ENCODE peak calls at places on chromosome 13, in four cellular contexts. N, O, A and W are unnamed samples. For H3K27me3, the result is how much of the 10 kb centered on the place peaks cover.

GRCh38 chr13:113448545-113448884 is 4.8 kb downstream of the ADPRHL1 start:
- DNase-seq in N (peak), O (peak), A (peak), W (no peak)

GRCh38 chr13:41130356-41130755 is 2.2 kb downstream of the KBTBD6 start:
- DNase-seq in N (no peak), O (no peak), A (no peak), W (no peak)

GRCh38 chr13:25796474-25796873 is 255.3 kb downstream of the SHISA2 start:
- DNase-seq in N (no peak), O (no peak), A (no peak), W (no peak)

GRCh38 chr13:93875527-93875926 is 604.0 kb downstream of the DCT start:
- DNase-seq in N (no peak), O (no peak), A (no peak), W (no peak)

GRCh38 chr13:42001580-42001979 is 40.7 kb upstream of the VWA8 start:
- DNase-seq in N (no peak), O (no peak), A (no peak), W (no peak)

GRCh38 chr13:98511435-98511834 is 65.5 kb downstream of the STK24 start:
- DNase-seq in N (no peak), O (no peak), A (no peak), W (no peak)

GRCh38 chr13:91609353-91609752 is 210.9 kb downstream of the GPC5 start:
- DNase-seq in N (no peak), O (no peak), A (no peak), W (no peak)

GRCh38 chr13:77511552-77511951 is 24.0 kb upstream of the SCEL start:
- DNase-seq in N (no peak), O (no peak), A (no peak), W (no peak)

GRCh38 chr13:113815151-113816058 is 48.5 kb downstream of the GAS6 start:
- DNase-seq in N (peak), O (no peak), A (no peak), W (no peak)

GRCh38 chr13:33003458-33004019 is 12.7 kb upstream of the KL start:
- DNase-seq in N (no peak), O (no peak), A (no peak), W (no peak)

GRCh38 chr13:99191900-99192399 is 8.7 kb upstream of the UBAC2 start:
- DNase-seq in N (no peak), O (no peak), A (no peak), W (no peak)

GRCh38 chr13:36371185-36371584 is 25.0 kb upstream of the SPART start:
- DNase-seq in N (no peak), O (no peak), A (no peak), W (no peak)

GRCh38 chr13:98687319-98687718 is 65.2 kb downstream of the SLC15A1 start:
- DNase-seq in N (no peak), O (no peak), A (no peak), W (no peak)

GRCh38 chr13:106917024-106917491 is 349.1 kb upstream of the ARGLU1 start:
- DNase-seq in N (no peak), O (no peak), A (no peak), W (no peak)

GRCh38 chr13:39215971-39216370 is 177.7 kb downstream of the NHLRC3 start:
- DNase-seq in N (no peak), O (no peak), A (no peak), W (no peak)

GRCh38 chr13:110290811-110291210 is 16.1 kb downstream of the COL4A1 start:
- DNase-seq in N (no peak), O (no peak), A (no peak), W (no peak)

GRCh38 chr13:42000836-42001235 is 39.9 kb upstream of the VWA8 start:
- DNase-seq in N (no peak), O (no peak), A (no peak), W (no peak)

GRCh38 chr13:29698106-29698505 is 102.6 kb upstream of the SLC7A1 start:
- DNase-seq in N (no peak), O (no peak), A (no peak), W (no peak)

GRCh38 chr13:48728226-48728625 is 74.5 kb downstream of the CYSLTR2 start:
- DNase-seq in N (no peak), O (no peak), A (no peak), W (no peak)

GRCh38 chr13:41546372-41547252 is 89.3 kb downstream of the RGCC start:
- DNase-seq in N (no peak), O (peak), A (no peak), W (no peak)

GRCh38 chr13:100273138-100273537 is 184.2 kb downstream of the PCCA start:
- DNase-seq in N (no peak), O (no peak), A (no peak), W (no peak)

GRCh38 chr13:42215578-42216421 is 56.2 kb upstream of the AKAP11 start:
- DNase-seq in N (peak), O (peak), A (peak), W (no peak)

GRCh38 chr13:49645451-49645850 is 17.1 kb downstream of the ARL11 start:
- DNase-seq in N (no peak), O (peak), A (no peak), W (no peak)

GRCh38 chr13:34303346-34303745 is 485.4 kb downstream of the RFC3 start:
- DNase-seq in N (no peak), O (no peak), A (no peak), W (no peak)

GRCh38 chr13:113220877-113221276 is 11.5 kb downstream of the CUL4A start:
- DNase-seq in N (no peak), O (no peak), A (no peak), W (no peak)

GRCh38 chr13:83378901-83379300 is 503.4 kb downstream of the SLITRK1 start:
- DNase-seq in N (no peak), O (no peak), A (no peak), W (no peak)

GRCh38 chr13:98279473-98280175 is 102.6 kb upstream of the RNF113B start:
- DNase-seq in N (no peak), O (no peak), A (no peak), W (no peak)

GRCh38 chr13:62357887-62358645 is 942.4 kb upstream of the PCDH20 start:
- DNase-seq in N (peak), O (peak), A (no peak), W (peak)

GRCh38 chr13:44470623-44471562 is 97.3 kb downstream of the SERP2 start:
- DNase-seq in N (peak), O (peak), A (peak), W (no peak)

GRCh38 chr13:51283361-51283760 is 56.1 kb upstream of the SERPINE3 start:
- DNase-seq in N (no peak), O (no peak), A (no peak), W (no peak)

GRCh38 chr13:32537580-32538233 is 888 bp downstream of the N4BP2L2 start:
- DNase-seq in N (peak), O (no peak), A (peak), W (no peak)

GRCh38 chr13:67299731-67300130 is 69.6 kb upstream of the PCDH9 start:
- DNase-seq in N (no peak), O (no peak), A (no peak), W (no peak)

GRCh38 chr13:42395066-42395821 is 123.3 kb downstream of the AKAP11 start:
- DNase-seq in N (no peak), O (no peak), A (no peak), W (no peak)

GRCh38 chr13:82615043-82615442 is 1267.2 kb downstream of the SLITRK1 start:
- DNase-seq in N (no peak), O (no peak), A (no peak), W (no peak)

GRCh38 chr13:31090921-31091624 is 70.6 kb downstream of the HSPH1 start:
- DNase-seq in N (no peak), O (no peak), A (no peak), W (no peak)
- TF ChIP-seq SIN3A in N (no peak), O (no peak), A (no peak), W (no peak)

GRCh38 chr13:112055417-112056206 is 11.3 kb upstream of the SOX1 start:
- DNase-seq in N (no peak), O (no peak), A (no peak), W (no peak)

GRCh38 chr13:112056284-112056727 is 10.6 kb upstream of the SOX1 start:
- DNase-seq in N (no peak), O (no peak), A (no peak), W (no peak)

GRCh38 chr13:112057736-112058518 is 9.0 kb upstream of the SOX1 start:
- DNase-seq in N (no peak), O (no peak), A (peak), W (no peak)

GRCh38 chr13:112057434-112057735 is 9.6 kb upstream of the SOX1 start:
- DNase-seq in N (no peak), O (no peak), A (no peak), W (no peak)

DNA sequence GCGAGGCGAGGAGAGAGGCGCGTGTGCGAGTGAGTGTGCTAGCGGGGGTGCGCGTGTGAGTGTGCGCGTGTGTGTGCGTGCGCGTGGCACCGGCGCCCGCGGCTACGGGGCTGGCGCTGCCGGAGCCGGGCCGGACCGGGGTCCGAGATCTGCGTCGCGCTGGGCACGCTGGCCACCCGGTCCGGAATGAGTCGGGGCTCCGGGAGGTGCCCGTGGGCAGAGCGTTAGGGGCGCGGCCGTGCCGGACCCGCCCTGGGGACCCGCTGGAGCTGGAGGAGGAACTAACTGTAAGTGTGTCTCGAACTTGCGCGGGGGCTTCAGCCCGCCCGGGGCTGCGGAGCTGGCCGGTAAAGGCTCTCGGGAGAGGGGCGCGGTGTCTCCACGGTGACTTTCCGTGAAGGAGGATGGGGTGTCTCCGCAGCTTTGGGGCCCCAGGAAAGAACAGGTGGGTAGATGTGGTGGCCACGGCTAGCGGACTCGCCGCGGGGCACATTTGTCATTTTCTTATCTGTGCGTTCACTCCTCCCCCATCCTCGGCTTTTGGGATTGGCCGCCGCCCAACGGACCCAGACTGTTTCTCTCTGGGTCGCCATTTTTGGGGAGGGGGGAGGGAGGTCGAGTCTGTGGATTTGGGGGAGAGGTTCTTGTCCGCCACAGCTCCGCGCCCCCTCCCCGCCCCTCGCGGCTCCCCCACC is 10.1 kb upstream of the SOX1 start:
- DNase-seq in N (no peak), O (no peak), A (no peak), W (no peak)
- TF ChIP-seq TCF7L2 in N (no peak), O (no peak), A (no peak), W (no peak)

DNA sequence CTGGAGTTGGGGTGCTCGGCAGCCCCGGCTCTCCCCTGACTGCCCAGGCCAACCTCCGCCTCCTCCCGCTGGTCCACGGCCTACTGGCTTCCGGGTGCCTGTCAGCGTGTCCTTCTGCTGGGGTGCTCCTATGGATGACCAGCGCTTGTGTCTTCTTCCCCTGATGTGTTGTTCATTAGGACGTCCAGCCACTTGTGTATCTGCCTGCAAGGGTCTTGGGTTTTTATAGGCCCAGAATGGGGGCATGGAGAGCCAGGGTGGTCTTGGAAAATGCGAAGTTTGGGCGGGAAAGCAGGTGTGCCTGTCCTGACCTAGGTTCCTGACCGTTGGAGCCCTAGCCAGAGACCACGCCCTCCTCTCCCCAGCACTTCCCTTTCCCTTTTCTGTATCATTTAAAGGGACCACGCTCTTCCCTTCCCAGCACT is 139.8 kb downstream of the SLITRK5 start:
- DNase-seq in N (no peak), O (no peak), A (no peak), W (no peak)
- H3K27me3 ChIP-seq in N (under half), O (under half), A (under half), W (under half)

GRCh38 chr13:37878496-37878895 is 8.9 kb upstream of the TRPC4 start:
- DNase-seq in N (no peak), O (no peak), A (no peak), W (no peak)

GRCh38 chr13:37884674-37885073 is 15.1 kb upstream of the TRPC4 start:
- DNase-seq in N (no peak), O (no peak), A (no peak), W (no peak)

GRCh38 chr13:37884026-37884425 is 14.5 kb upstream of the TRPC4 start:
- DNase-seq in N (no peak), O (no peak), A (no peak), W (no peak)

GRCh38 chr13:37878921-37879320 is 9.3 kb upstream of the TRPC4 start:
- DNase-seq in N (no peak), O (no peak), A (no peak), W (no peak)
- TF ChIP-seq SIN3A in N (no peak), O (no peak), A (no peak), W (no peak)